ENCODE peak calls at places on chromosomes 12 and 14, in nine cellular contexts. H is breast epithelium, C is gastrocnemius medialis, V is uterus, I is erythroblast, K is body of pancreas, X is H54, F is heart left ventricle, R is spleen. L is an unnamed sample.

GRCh38 chr14:61620130-61620946 is 75.0 kb upstream of the HIF1A start:
- DNase-seq in K (no peak), X (no peak), R (no peak), V (peak), F (no peak), I (no peak), C (no peak), H (no peak), L (no peak)

GRCh38 chr12:3704512-3705348 is 48.2 kb downstream of the CRACR2A start:
- DNase-seq in K (no peak), R (no peak), F (no peak), H (no peak), V (peak), X (no peak), I (no peak), C (no peak), L (no peak)

GRCh38 chr12:85996280-85996679 is 122.2 kb downstream of the NTS start:
- DNase-seq in H (no peak), R (no peak), V (no peak), K (no peak), X (peak), I (no peak), F (no peak), C (no peak), L (no peak)

GRCh38 chr14:85516239-85517112 is 13.5 kb upstream of the FLRT2 start:
- DNase-seq in C (no peak), R (no peak), K (no peak), F (no peak), X (no peak), I (no peak), V (no peak), H (no peak), L (no peak)

GRCh38 chr14:60657609-60657983 is 8.3 kb upstream of the SIX1 start:
- DNase-seq in H (no peak), C (no peak), F (no peak), R (no peak), X (no peak), I (peak), K (no peak), V (no peak), L (no peak)

GRCh38 chr12:57522887-57523705 is 472 bp downstream of the MBD6 start:
- DNase-seq in R (peak), F (peak), I (peak), H (no peak), V (peak), C (peak), X (no peak), K (peak), L (peak)

GRCh38 chr12:57694459-57695019 is 607 bp downstream of the OS9 start:
- DNase-seq in H (no peak), F (no peak), X (no peak), I (peak), R (no peak), C (no peak), V (no peak), K (peak), L (no peak)

GRCh38 chr12:93937812-93938211 is 210.6 kb upstream of the PLXNC1 start:
- DNase-seq in R (no peak), C (no peak), F (no peak), I (no peak), V (no peak), K (no peak), H (no peak), X (no peak), L (no peak)

GRCh38 chr14:35883677-35884293 is 57.6 kb downstream of the BRMS1L start:
- DNase-seq in K (peak), C (no peak), V (no peak), R (no peak), H (no peak), X (no peak), I (peak), F (no peak), L (peak)

GRCh38 chr14:103863245-103863644 is 15.9 kb upstream of the PPP1R13B start:
- DNase-seq in K (no peak), R (peak), V (no peak), I (no peak), C (no peak), H (no peak), X (no peak), F (no peak), L (no peak)

GRCh38 chr12:81077686-81078441 is at the start of gene ACSS3:
- DNase-seq in C (peak), H (peak), V (peak), F (peak), I (no peak), K (peak), X (peak), R (no peak), L (peak)

GRCh38 chr14:69987416-69988144 is 108.4 kb downstream of the SMOC1 start:
- DNase-seq in R (no peak), F (no peak), V (no peak), C (no peak), X (no peak), I (no peak), H (no peak), K (no peak), L (no peak)

GRCh38 chr14:65946494-65946893 is 534.0 kb downstream of the FUT8 start:
- DNase-seq in I (no peak), X (no peak), C (no peak), K (no peak), R (no peak), V (no peak), H (no peak), F (no peak), L (no peak)

GRCh38 chr12:42744539-42745156 is 155.1 kb upstream of the PRICKLE1 start:
- DNase-seq in R (no peak), F (no peak), H (no peak), V (no peak), C (no peak), I (no peak), X (no peak), K (peak), L (no peak)

GRCh38 chr12:32159381-32159780 is 52.7 kb downstream of the BICD1 start:
- DNase-seq in I (no peak), R (no peak), K (no peak), C (no peak), X (no peak), V (no peak), F (no peak), H (no peak), L (no peak)

GRCh38 chr14:23512156-23512555 is 39.4 kb downstream of the ZFHX2 start:
- DNase-seq in C (no peak), K (no peak), F (no peak), X (no peak), V (no peak), H (no peak), R (no peak), I (no peak), L (no peak)

GRCh38 chr12:76674669-76675315 is 89.1 kb upstream of the ZDHHC17 start:
- DNase-seq in V (no peak), R (no peak), C (no peak), H (no peak), X (no peak), F (no peak), K (no peak), I (no peak), L (no peak)

GRCh38 chr12:131486831-131487230 is 224.1 kb upstream of the SFSWAP start:
- DNase-seq in H (no peak), V (no peak), X (no peak), C (no peak), F (no peak), K (no peak), R (no peak), I (no peak), L (no peak)

GRCh38 chr14:102805941-102806340 is 28.7 kb downstream of the TRAF3 start:
- DNase-seq in V (no peak), H (no peak), K (no peak), F (no peak), X (no peak), R (no peak), I (no peak), C (no peak), L (no peak)

DNA sequence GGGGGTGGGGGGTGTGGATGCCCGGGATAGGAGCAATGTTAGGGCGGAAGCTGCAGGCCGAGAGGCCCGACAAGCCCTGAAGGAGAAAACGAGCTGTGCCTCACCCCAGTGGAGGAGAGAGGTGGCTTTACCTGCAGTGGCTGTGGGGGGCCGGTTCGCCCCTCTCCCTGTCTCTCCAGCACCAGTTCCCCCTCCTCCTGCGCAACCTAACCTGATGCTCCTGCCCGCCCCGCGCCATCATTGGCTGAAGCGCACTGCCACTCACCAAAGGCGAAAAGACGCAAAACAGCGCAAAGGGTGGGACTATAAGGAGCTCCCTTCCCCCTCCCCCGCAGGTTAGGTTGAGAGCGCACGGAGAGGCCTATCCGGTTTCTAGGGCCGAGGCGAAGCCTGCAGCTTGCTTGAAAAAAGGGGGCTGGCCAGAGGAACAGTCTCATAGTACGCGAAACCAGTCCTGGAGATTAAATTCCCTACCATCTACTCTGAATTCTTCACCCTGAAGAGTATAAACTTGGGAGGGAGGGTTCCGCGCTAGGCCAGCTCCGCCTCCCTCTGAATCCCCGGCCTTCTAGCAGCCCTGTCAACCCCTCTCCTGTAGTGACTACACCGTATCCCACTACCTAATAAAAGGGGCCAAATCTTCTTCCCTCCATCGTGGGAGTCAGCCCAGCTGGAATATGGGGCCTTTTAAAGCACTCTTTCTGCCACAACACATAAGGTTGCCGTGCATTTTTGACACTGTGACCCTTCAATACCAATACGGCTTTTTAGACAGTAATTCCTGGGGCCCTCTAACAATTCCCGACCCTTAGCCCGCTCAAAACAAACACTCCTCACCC is 18.6 kb downstream of the CHD8 start:
- DNase-seq in X (peak), K (peak), V (peak), H (peak), I (peak), C (peak), F (peak), R (peak), L (peak)
- TF ChIP-seq POLR2A in X (peak), K (no peak), V (peak), H (no peak), I (peak), C (peak), F (peak), R (no peak), L (no peak)

GRCh38 chr12:45730116-45730841 is 773 bp downstream of the ARID2 start:
- DNase-seq in H (no peak), R (peak), V (peak), C (peak), K (peak), F (peak), I (peak), X (peak), L (peak)
- TF ChIP-seq POLR2A in H (no peak), R (no peak), V (no peak), C (peak), K (no peak), F (no peak), I (no peak), X (no peak), L (no peak)

DNA sequence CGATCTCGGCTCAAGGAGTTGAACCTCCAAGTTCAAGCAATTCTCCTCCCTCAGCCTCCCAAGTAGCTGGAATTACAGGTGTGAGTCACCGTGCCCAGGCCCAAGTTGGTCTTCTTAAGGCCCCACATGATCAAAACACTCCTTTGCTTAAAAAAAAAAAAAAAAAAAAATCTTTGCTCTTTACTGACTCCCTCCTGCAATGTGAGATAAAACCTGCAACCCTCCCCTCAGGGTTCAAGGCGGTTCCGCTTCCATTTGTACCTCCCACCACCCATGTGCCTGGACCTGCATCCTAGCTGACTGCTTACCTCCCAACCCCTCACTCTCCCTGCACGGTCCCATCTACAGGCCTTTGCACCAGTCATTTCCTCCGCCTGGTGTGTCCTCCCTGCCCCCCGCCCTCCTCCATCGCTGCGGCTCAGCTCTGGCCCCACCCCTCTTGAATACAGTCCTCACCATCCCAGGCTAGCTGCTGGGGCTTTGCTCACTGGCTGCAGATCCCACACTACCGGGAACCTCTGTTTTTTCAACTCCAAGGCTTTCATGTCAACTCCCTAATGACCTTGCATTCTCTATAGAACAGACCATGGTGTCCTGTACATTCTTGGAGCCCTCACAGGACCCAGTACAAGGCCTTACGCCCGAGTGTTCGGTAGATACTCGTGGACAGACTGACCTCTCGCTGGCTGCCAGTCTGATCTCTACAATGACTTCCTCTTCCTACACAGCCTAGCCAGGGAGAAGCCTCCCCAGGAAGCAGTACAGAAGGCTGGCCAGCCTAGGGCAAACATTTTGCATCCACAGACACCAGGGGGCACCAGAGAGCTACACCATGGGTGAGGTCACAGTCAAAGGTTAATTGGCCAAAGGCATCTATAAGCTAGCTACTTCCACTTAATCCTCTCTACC is 14.2 kb upstream of the PNMA1 start:
- DNase-seq in I (peak), H (peak), V (peak), X (peak), F (peak), C (peak), K (peak), R (peak), L (peak)
- TF ChIP-seq POLR2A in I (no peak), H (no peak), V (peak), X (no peak), F (no peak), C (no peak), K (no peak), R (no peak), L (no peak)

DNA sequence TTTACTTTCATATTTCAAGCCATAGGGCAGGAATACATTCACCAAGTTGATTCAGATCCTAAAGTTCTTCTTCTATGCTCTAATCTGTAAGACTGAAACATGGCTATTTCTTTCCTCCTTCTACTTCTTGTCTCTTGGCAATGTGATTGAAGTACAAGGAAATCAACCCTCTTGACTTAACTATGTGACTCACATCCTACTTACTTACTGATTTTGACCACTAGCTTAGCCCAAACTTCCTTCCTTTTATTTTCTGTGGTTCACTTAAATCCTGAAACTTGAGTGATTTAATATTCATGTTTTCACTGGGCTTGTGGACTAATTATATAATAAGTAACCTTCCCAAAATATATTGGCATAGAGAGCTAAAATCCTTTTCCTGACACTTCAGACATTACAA is 111.2 kb upstream of the NOVA1 start:
- DNase-seq in X (no peak), H (no peak), K (no peak), R (no peak), C (no peak), F (no peak), V (no peak), I (no peak), L (no peak)
- TF ChIP-seq POLR2A in X (no peak), H (no peak), K (no peak), R (no peak), C (no peak), F (no peak), V (no peak), I (no peak), L (no peak)

GRCh38 chr12:49189731-49190314 is 943 bp upstream of the TUBA1A start:
- DNase-seq in V (no peak), C (no peak), R (no peak), K (no peak), I (no peak), X (no peak), F (no peak), H (no peak), L (no peak)

GRCh38 chr12:49190317-49190716 is 1.4 kb upstream of the TUBA1A start:
- DNase-seq in I (no peak), C (no peak), R (no peak), K (no peak), H (no peak), F (no peak), X (no peak), V (no peak), L (no peak)

GRCh38 chr12:49188205-49188915 is 520 bp downstream of the TUBA1A start:
- DNase-seq in C (peak), H (peak), K (peak), R (peak), F (peak), X (peak), V (peak), I (peak), L (peak)

GRCh38 chr12:49187184-49187583 is 1.7 kb downstream of the TUBA1A start:
- DNase-seq in C (no peak), H (no peak), V (peak), K (peak), X (no peak), R (no peak), F (peak), I (peak), L (no peak)

GRCh38 chr12:49188916-49189367 is at the start of gene TUBA1A:
- DNase-seq in H (peak), I (peak), X (peak), K (peak), C (peak), F (peak), V (peak), R (peak), L (peak)
- TF ChIP-seq POLR2A in H (peak), I (peak), X (peak), K (peak), C (peak), F (peak), V (peak), R (peak), L (no peak)

DNA sequence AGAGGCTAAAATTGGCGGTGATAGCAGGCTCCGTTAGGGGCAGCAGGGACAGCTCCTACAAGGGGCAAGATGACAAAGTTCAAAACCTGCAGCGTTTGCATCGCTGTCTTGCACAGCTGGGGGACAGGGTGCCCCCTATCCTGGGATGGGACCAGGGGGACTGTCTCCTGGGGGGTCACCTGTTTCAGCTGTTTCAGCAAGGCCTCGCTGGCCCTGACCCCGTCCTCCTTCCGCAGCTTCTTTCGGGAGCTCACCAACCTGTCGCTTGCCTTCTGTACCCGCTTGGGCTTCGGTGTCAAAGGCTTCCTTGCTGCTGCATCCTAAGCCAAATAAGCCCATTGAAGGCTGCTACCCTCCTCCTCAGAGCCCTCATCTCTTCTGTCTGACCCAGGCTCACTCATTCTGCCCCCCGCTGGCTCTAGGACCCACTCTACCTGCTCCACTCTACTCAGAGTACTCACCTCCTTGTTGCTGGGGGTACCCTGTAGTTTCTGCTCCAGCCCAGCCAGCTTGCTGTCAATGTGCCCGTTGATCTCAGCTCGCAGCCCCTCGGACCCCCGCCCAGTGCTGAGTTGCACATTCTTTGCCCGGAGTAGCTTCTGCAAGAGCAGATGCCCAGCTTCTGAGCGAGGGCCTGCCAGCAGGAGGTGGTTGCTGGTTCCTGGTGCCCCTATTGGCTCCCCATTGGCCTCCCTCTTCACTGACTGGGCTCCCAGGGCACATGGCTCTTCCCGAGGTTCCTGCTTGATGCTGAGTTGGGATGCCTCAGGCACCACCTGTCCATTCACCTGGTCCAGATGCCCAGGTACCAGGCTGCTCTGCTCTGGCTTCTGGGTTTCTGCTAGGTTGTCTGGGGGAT is 12.4 kb upstream of the PRKAG1 start:
- DNase-seq in I (no peak), F (no peak), H (no peak), X (no peak), K (no peak), C (no peak), V (peak), R (no peak), L (no peak)
- TF ChIP-seq POLR2A in I (no peak), F (no peak), H (no peak), X (no peak), K (no peak), C (no peak), V (no peak), R (no peak), L (no peak)

GRCh38 chr12:46362895-46363581 is 9.5 kb downstream of the SLC38A2 start:
- DNase-seq in F (no peak), H (no peak), V (no peak), K (no peak), R (no peak), X (no peak), I (no peak), C (no peak), L (no peak)
- TF ChIP-seq POLR2A in F (no peak), H (no peak), V (no peak), K (no peak), R (no peak), X (no peak), I (no peak), C (no peak), L (no peak)

GRCh38 chr12:6534158-6534913 is at the start of gene GAPDH:
- DNase-seq in C (peak), X (peak), R (peak), H (peak), I (peak), V (peak), K (peak), F (peak), L (peak)
- TF ChIP-seq POLR2A in C (peak), X (peak), R (peak), H (peak), I (peak), V (peak), K (peak), F (peak), L (no peak)

L was measured in stomach.